ENCODE peak calls at places on chromosomes 4 and X, in six cellular contexts. One of them, this sample, is unnamed.

GRCh38 chr4:161894014-161894413 is 269.8 kb downstream of the FSTL5 start:
- DNase-seq in A549: no peak
- DNase-seq in K562: no peak
- DNase-seq in endothelial cell of umbilical vein: no peak
- DNase-seq in GM12878: no peak
- DNase-seq in HepG2: no peak
- DNase-seq in this sample: no peak

GRCh38 chr4:17578482-17578891 is 1.5 kb downstream of the LAP3 start:
- DNase-seq in A549: no peak
- DNase-seq in K562: peak
- DNase-seq in endothelial cell of umbilical vein: peak
- DNase-seq in GM12878: peak
- DNase-seq in HepG2: no peak
- DNase-seq in this sample: peak

GRCh38 chr4:157048248-157048647 is 27.7 kb upstream of the GLRB start:
- DNase-seq in A549: no peak
- DNase-seq in K562: no peak
- DNase-seq in endothelial cell of umbilical vein: no peak
- DNase-seq in GM12878: no peak
- DNase-seq in HepG2: no peak
- DNase-seq in this sample: no peak

GRCh38 chrX:129779747-129780146 is at the start of gene SASH3:
- DNase-seq in A549: no peak
- DNase-seq in K562: no peak
- DNase-seq in endothelial cell of umbilical vein: no peak
- DNase-seq in GM12878: no peak
- DNase-seq in HepG2: no peak
- DNase-seq in this sample: peak

GRCh38 chr4:184123009-184123408 is 94.7 kb downstream of the ENPP6 start:
- DNase-seq in A549: no peak
- DNase-seq in K562: peak
- DNase-seq in endothelial cell of umbilical vein: no peak
- DNase-seq in GM12878: no peak
- DNase-seq in HepG2: no peak
- DNase-seq in this sample: no peak

GRCh38 chr4:7549866-7550265 is 115.1 kb upstream of the PSAPL1 start:
- DNase-seq in A549: no peak
- DNase-seq in K562: no peak
- DNase-seq in endothelial cell of umbilical vein: no peak
- DNase-seq in GM12878: no peak
- DNase-seq in HepG2: no peak
- DNase-seq in this sample: no peak

GRCh38 chr4:158850800-158851644 is 82.2 kb downstream of the FNIP2 start:
- DNase-seq in A549: no peak
- DNase-seq in K562: peak
- DNase-seq in endothelial cell of umbilical vein: peak
- DNase-seq in GM12878: no peak
- DNase-seq in HepG2: no peak
- DNase-seq in this sample: peak

GRCh38 chrX:37926700-37927099 is 79.3 kb upstream of the DYNLT3 start:
- DNase-seq in A549: peak
- DNase-seq in K562: peak
- DNase-seq in endothelial cell of umbilical vein: peak
- DNase-seq in GM12878: peak
- DNase-seq in HepG2: peak
- DNase-seq in this sample: peak

GRCh38 chr4:88567591-88567990 is 24.7 kb upstream of the HERC3 start:
- DNase-seq in A549: no peak
- DNase-seq in K562: no peak
- DNase-seq in endothelial cell of umbilical vein: no peak
- DNase-seq in GM12878: no peak
- DNase-seq in HepG2: no peak
- DNase-seq in this sample: no peak

GRCh38 chrX:85517994-85518718 is 138.7 kb upstream of the POF1B start:
- DNase-seq in A549: no peak
- DNase-seq in K562: no peak
- DNase-seq in endothelial cell of umbilical vein: no peak
- DNase-seq in GM12878: no peak
- DNase-seq in HepG2: no peak
- DNase-seq in this sample: no peak

GRCh38 chrX:129235903-129236302 is 287.4 kb downstream of the SMARCA1 start:
- DNase-seq in A549: no peak
- DNase-seq in K562: no peak
- DNase-seq in endothelial cell of umbilical vein: no peak
- DNase-seq in GM12878: no peak
- DNase-seq in HepG2: no peak
- DNase-seq in this sample: no peak

GRCh38 chr4:40702800-40703151 is 47.0 kb upstream of the NSUN7 start:
- DNase-seq in A549: no peak
- DNase-seq in K562: no peak
- DNase-seq in endothelial cell of umbilical vein: no peak
- DNase-seq in GM12878: no peak
- DNase-seq in HepG2: no peak
- DNase-seq in this sample: no peak

GRCh38 chrX:7120578-7121219 is 26.8 kb upstream of the STS start:
- DNase-seq in A549: no peak
- DNase-seq in K562: no peak
- DNase-seq in endothelial cell of umbilical vein: peak
- DNase-seq in GM12878: no peak
- DNase-seq in HepG2: peak
- DNase-seq in this sample: no peak
- TF ChIP-seq MYC in A549: no peak
- TF ChIP-seq MYC in K562: no peak
- TF ChIP-seq MYC in endothelial cell of umbilical vein: no peak
- TF ChIP-seq MYC in GM12878: no peak
- TF ChIP-seq MYC in HepG2: no peak
- TF ChIP-seq MYC in this sample: no peak

GRCh38 chrX:123731258-123731986 is 1.4 kb downstream of the THOC2 start:
- DNase-seq in A549: peak
- DNase-seq in K562: peak
- DNase-seq in endothelial cell of umbilical vein: peak
- DNase-seq in GM12878: no peak
- DNase-seq in HepG2: no peak
- DNase-seq in this sample: peak
- TF ChIP-seq MYC in A549: no peak
- TF ChIP-seq MYC in K562: peak
- TF ChIP-seq MYC in endothelial cell of umbilical vein: no peak
- TF ChIP-seq MYC in GM12878: no peak
- TF ChIP-seq MYC in HepG2: no peak
- TF ChIP-seq MYC in this sample: peak

DNA sequence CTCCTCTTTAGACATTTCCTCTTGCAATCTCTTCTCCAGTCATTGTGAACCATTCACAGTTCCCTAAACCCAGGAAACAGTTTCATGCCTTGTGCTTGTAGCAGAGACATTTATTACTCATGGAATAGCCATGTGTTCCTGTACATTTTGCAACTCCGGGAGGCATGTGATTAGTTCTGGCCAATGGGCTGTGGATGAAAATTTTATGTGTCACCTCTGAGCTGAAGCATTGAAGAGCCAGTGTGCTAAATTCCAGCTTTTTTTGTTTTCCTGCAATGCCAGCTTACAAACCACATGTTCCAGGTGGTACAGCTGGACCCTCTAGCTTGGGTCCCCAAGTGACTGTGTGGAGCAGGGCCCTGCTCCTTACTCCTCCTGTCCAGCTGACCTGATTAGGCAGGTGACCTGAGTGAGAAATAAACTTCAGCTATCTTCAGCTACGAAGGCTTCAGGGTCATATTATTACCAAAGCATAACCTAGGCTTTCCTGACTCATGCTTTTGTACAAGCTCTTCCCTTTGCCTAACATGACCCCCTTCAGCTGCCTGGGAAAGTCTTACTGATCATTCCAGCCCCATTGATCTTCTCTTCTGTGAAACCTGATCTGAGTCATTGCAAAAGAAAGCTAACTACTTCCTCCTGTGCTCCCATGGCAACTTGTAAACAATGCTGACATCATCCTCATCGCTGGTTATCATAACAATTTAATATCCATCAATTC is 200.4 kb downstream of the PTTG2 start:
- DNase-seq in A549: peak
- DNase-seq in K562: no peak
- DNase-seq in endothelial cell of umbilical vein: peak
- DNase-seq in GM12878: peak
- DNase-seq in HepG2: peak
- DNase-seq in this sample: peak
- TF ChIP-seq MYC in A549: peak
- TF ChIP-seq MYC in K562: no peak
- TF ChIP-seq MYC in endothelial cell of umbilical vein: no peak
- TF ChIP-seq MYC in GM12878: no peak
- TF ChIP-seq MYC in HepG2: peak
- TF ChIP-seq MYC in this sample: peak

GRCh38 chr4:173014113-173014558 is 154.5 kb upstream of the GALNT7 start:
- DNase-seq in A549: peak
- DNase-seq in K562: peak
- DNase-seq in endothelial cell of umbilical vein: peak
- DNase-seq in GM12878: no peak
- DNase-seq in HepG2: no peak
- DNase-seq in this sample: peak
- TF ChIP-seq MYC in A549: no peak
- TF ChIP-seq MYC in K562: no peak
- TF ChIP-seq MYC in endothelial cell of umbilical vein: no peak
- TF ChIP-seq MYC in GM12878: no peak
- TF ChIP-seq MYC in HepG2: no peak
- TF ChIP-seq MYC in this sample: no peak

GRCh38 chrX:154308108-154308946 is 12.7 kb downstream of the TKTL1 start:
- DNase-seq in A549: peak
- DNase-seq in K562: peak
- DNase-seq in endothelial cell of umbilical vein: peak
- DNase-seq in GM12878: no peak
- DNase-seq in HepG2: peak
- DNase-seq in this sample: peak
- TF ChIP-seq MYC in A549: no peak
- TF ChIP-seq MYC in K562: no peak
- TF ChIP-seq MYC in endothelial cell of umbilical vein: no peak
- TF ChIP-seq MYC in GM12878: no peak
- TF ChIP-seq MYC in HepG2: no peak
- TF ChIP-seq MYC in this sample: no peak

GRCh38 chr4:22498866-22499265 is 17.0 kb downstream of the ADGRA3 start:
- DNase-seq in A549: no peak
- DNase-seq in K562: no peak
- DNase-seq in endothelial cell of umbilical vein: no peak
- DNase-seq in GM12878: no peak
- DNase-seq in HepG2: no peak
- DNase-seq in this sample: no peak
- TF ChIP-seq MYC in A549: no peak
- TF ChIP-seq MYC in K562: no peak
- TF ChIP-seq MYC in endothelial cell of umbilical vein: no peak
- TF ChIP-seq MYC in GM12878: no peak
- TF ChIP-seq MYC in HepG2: no peak
- TF ChIP-seq MYC in this sample: no peak

DNA sequence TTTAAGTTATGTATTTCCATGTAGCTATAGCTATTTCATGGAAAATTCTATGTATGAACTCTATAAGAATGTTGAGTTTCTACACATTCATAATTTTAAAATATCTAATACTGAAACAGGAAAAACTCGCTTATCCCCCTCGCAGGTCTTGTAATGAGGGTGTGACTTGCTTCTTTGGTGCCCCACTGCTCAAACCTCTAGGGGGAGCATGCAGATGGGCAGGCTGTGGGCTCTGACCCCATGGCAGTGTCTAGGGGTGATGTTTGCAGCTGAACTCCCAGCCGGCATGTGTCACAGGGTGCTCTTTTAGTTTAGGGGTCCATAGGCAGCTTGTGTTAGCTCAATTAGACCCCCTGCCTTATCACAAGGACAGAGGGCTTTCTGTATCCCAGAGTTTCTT is 1825.7 kb upstream of the ADGRL3 start:
- DNase-seq in A549: no peak
- DNase-seq in K562: no peak
- DNase-seq in endothelial cell of umbilical vein: no peak
- DNase-seq in GM12878: no peak
- DNase-seq in HepG2: peak
- DNase-seq in this sample: no peak
- TF ChIP-seq MYC in A549: no peak
- TF ChIP-seq MYC in K562: no peak
- TF ChIP-seq MYC in endothelial cell of umbilical vein: no peak
- TF ChIP-seq MYC in GM12878: no peak
- TF ChIP-seq MYC in HepG2: no peak
- TF ChIP-seq MYC in this sample: no peak

GRCh38 chrX:56233100-56233499 is 944 bp downstream of the KLF8 start:
- DNase-seq in A549: no peak
- DNase-seq in K562: no peak
- DNase-seq in endothelial cell of umbilical vein: no peak
- DNase-seq in GM12878: no peak
- DNase-seq in HepG2: no peak
- DNase-seq in this sample: no peak
- TF ChIP-seq MYC in A549: no peak
- TF ChIP-seq MYC in K562: no peak
- TF ChIP-seq MYC in endothelial cell of umbilical vein: no peak
- TF ChIP-seq MYC in GM12878: no peak
- TF ChIP-seq MYC in HepG2: no peak
- TF ChIP-seq MYC in this sample: no peak

This sample was measured in NB4.